ENCODE peak calls at places on chromosomes 2 and 18, in six cellular contexts. One of them, this sample, is unnamed.

GRCh38 chr18:74274690-74275089 is 17.1 kb downstream of the CYB5A start:
- DNase-seq in neuronal stem cell: no peak
- DNase-seq in H1: no peak
- DNase-seq in IMR-90: no peak
- DNase-seq in trophoblast cell: no peak
- DNase-seq in mesenchymal stem cell: peak
- DNase-seq in this sample: no peak

GRCh38 chr2:158723921-158724802 is 71.0 kb upstream of the DAPL1 start:
- DNase-seq in neuronal stem cell: no peak
- DNase-seq in H1: peak
- DNase-seq in IMR-90: no peak
- DNase-seq in trophoblast cell: no peak
- DNase-seq in mesenchymal stem cell: peak
- DNase-seq in this sample: peak

GRCh38 chr2:71306762-71307161 is 24.8 kb upstream of the ZNF638 start:
- DNase-seq in neuronal stem cell: no peak
- DNase-seq in H1: no peak
- DNase-seq in IMR-90: no peak
- DNase-seq in trophoblast cell: no peak
- DNase-seq in mesenchymal stem cell: no peak
- DNase-seq in this sample: no peak

GRCh38 chr18:46917808-46918600 is 602 bp downstream of the KATNAL2 start:
- DNase-seq in neuronal stem cell: no peak
- DNase-seq in H1: peak
- DNase-seq in IMR-90: peak
- DNase-seq in trophoblast cell: no peak
- DNase-seq in mesenchymal stem cell: peak
- DNase-seq in this sample: peak

GRCh38 chr2:234403074-234403473 is 93.8 kb downstream of the ARL4C start:
- DNase-seq in neuronal stem cell: no peak
- DNase-seq in H1: no peak
- DNase-seq in IMR-90: peak
- DNase-seq in trophoblast cell: no peak
- DNase-seq in mesenchymal stem cell: no peak
- DNase-seq in this sample: no peak

GRCh38 chr2:196939381-196939780 is 12.9 kb upstream of the PGAP1 start:
- DNase-seq in neuronal stem cell: no peak
- DNase-seq in H1: no peak
- DNase-seq in IMR-90: peak
- DNase-seq in trophoblast cell: peak
- DNase-seq in mesenchymal stem cell: peak
- DNase-seq in this sample: no peak

GRCh38 chr2:8242734-8243133 is 439.1 kb upstream of the ID2 start:
- DNase-seq in neuronal stem cell: no peak
- DNase-seq in H1: no peak
- DNase-seq in IMR-90: peak
- DNase-seq in trophoblast cell: no peak
- DNase-seq in mesenchymal stem cell: no peak
- DNase-seq in this sample: no peak

GRCh38 chr2:24206242-24206641 is 31.4 kb downstream of the FAM228A start:
- DNase-seq in neuronal stem cell: no peak
- DNase-seq in H1: no peak
- DNase-seq in IMR-90: no peak
- DNase-seq in trophoblast cell: no peak
- DNase-seq in mesenchymal stem cell: no peak
- DNase-seq in this sample: no peak

GRCh38 chr18:35646449-35646848 is 64.9 kb downstream of the GALNT1 start:
- DNase-seq in neuronal stem cell: no peak
- DNase-seq in H1: no peak
- DNase-seq in IMR-90: no peak
- DNase-seq in trophoblast cell: no peak
- DNase-seq in mesenchymal stem cell: no peak
- DNase-seq in this sample: no peak

GRCh38 chr2:102059151-102059550 is 67.4 kb downstream of the IL1R2 start:
- DNase-seq in neuronal stem cell: no peak
- DNase-seq in H1: no peak
- DNase-seq in IMR-90: no peak
- DNase-seq in trophoblast cell: no peak
- DNase-seq in mesenchymal stem cell: no peak
- DNase-seq in this sample: no peak

GRCh38 chr18:9760641-9761040 is 52.5 kb downstream of the RAB31 start:
- DNase-seq in neuronal stem cell: no peak
- DNase-seq in H1: no peak
- DNase-seq in IMR-90: no peak
- DNase-seq in trophoblast cell: no peak
- DNase-seq in mesenchymal stem cell: no peak
- DNase-seq in this sample: no peak
- H4K91ac ChIP-seq in neuronal stem cell: no peak
- H4K91ac ChIP-seq in H1: no peak
- H4K91ac ChIP-seq in IMR-90: no peak
- H4K91ac ChIP-seq in trophoblast cell: no peak
- H4K91ac ChIP-seq in mesenchymal stem cell: no peak
- H4K91ac ChIP-seq in this sample: no peak

GRCh38 chr2:153645640-153646039 is 167.1 kb upstream of the RPRM start:
- DNase-seq in neuronal stem cell: no peak
- DNase-seq in H1: no peak
- DNase-seq in IMR-90: no peak
- DNase-seq in trophoblast cell: no peak
- DNase-seq in mesenchymal stem cell: no peak
- DNase-seq in this sample: no peak
- H4K91ac ChIP-seq in neuronal stem cell: no peak
- H4K91ac ChIP-seq in H1: no peak
- H4K91ac ChIP-seq in IMR-90: no peak
- H4K91ac ChIP-seq in trophoblast cell: no peak
- H4K91ac ChIP-seq in mesenchymal stem cell: no peak
- H4K91ac ChIP-seq in this sample: no peak

GRCh38 chr2:126700677-126701076 is 44.7 kb downstream of the GYPC start:
- DNase-seq in neuronal stem cell: no peak
- DNase-seq in H1: no peak
- DNase-seq in IMR-90: peak
- DNase-seq in trophoblast cell: no peak
- DNase-seq in mesenchymal stem cell: peak
- DNase-seq in this sample: no peak

GRCh38 chr2:126698376-126698775 is 42.4 kb downstream of the GYPC start:
- DNase-seq in neuronal stem cell: no peak
- DNase-seq in H1: no peak
- DNase-seq in IMR-90: no peak
- DNase-seq in trophoblast cell: no peak
- DNase-seq in mesenchymal stem cell: no peak
- DNase-seq in this sample: no peak

GRCh38 chr2:126703311-126703710 is 47.4 kb downstream of the GYPC start:
- DNase-seq in neuronal stem cell: no peak
- DNase-seq in H1: no peak
- DNase-seq in IMR-90: no peak
- DNase-seq in trophoblast cell: no peak
- DNase-seq in mesenchymal stem cell: no peak
- DNase-seq in this sample: no peak

GRCh38 chr2:126698991-126699390 is 43.0 kb downstream of the GYPC start:
- DNase-seq in neuronal stem cell: no peak
- DNase-seq in H1: no peak
- DNase-seq in IMR-90: no peak
- DNase-seq in trophoblast cell: no peak
- DNase-seq in mesenchymal stem cell: no peak
- DNase-seq in this sample: no peak

GRCh38 chr2:126700073-126700581 is 44.2 kb downstream of the GYPC start:
- DNase-seq in neuronal stem cell: no peak
- DNase-seq in H1: no peak
- DNase-seq in IMR-90: peak
- DNase-seq in trophoblast cell: no peak
- DNase-seq in mesenchymal stem cell: peak
- DNase-seq in this sample: peak
- H4K91ac ChIP-seq in neuronal stem cell: no peak
- H4K91ac ChIP-seq in H1: no peak
- H4K91ac ChIP-seq in IMR-90: no peak
- H4K91ac ChIP-seq in trophoblast cell: no peak
- H4K91ac ChIP-seq in mesenchymal stem cell: no peak
- H4K91ac ChIP-seq in this sample: no peak

GRCh38 chr2:1068832-1069231 is 118.2 kb downstream of the SNTG2 start:
- DNase-seq in neuronal stem cell: no peak
- DNase-seq in H1: no peak
- DNase-seq in IMR-90: no peak
- DNase-seq in trophoblast cell: no peak
- DNase-seq in mesenchymal stem cell: no peak
- DNase-seq in this sample: no peak
- H4K91ac ChIP-seq in neuronal stem cell: no peak
- H4K91ac ChIP-seq in H1: no peak
- H4K91ac ChIP-seq in IMR-90: no peak
- H4K91ac ChIP-seq in trophoblast cell: no peak
- H4K91ac ChIP-seq in mesenchymal stem cell: no peak
- H4K91ac ChIP-seq in this sample: no peak

DNA sequence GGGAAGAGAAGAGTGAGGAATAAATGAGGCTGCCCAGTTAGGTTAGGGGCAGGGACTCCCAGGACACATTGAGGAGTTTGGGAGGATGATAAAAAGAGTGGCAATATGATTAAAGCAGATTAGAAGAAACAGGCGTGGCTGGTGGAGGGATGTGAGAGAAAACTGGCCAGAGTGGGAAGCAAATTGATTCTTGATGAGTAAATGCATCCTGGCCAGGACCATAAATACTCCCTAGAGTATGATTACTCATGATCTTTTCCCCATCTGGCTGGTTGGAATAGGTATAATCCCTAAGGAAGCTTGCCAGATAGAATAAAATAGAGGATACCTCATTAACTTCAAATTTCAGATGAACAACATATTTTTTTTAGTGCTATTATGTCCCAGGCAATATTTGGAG is 21.5 kb upstream of the DAW1 start:
- DNase-seq in neuronal stem cell: no peak
- DNase-seq in H1: no peak
- DNase-seq in IMR-90: peak
- DNase-seq in trophoblast cell: no peak
- DNase-seq in mesenchymal stem cell: no peak
- DNase-seq in this sample: no peak
- H4K91ac ChIP-seq in neuronal stem cell: no peak
- H4K91ac ChIP-seq in H1: no peak
- H4K91ac ChIP-seq in IMR-90: no peak
- H4K91ac ChIP-seq in trophoblast cell: no peak
- H4K91ac ChIP-seq in mesenchymal stem cell: no peak
- H4K91ac ChIP-seq in this sample: no peak

DNA sequence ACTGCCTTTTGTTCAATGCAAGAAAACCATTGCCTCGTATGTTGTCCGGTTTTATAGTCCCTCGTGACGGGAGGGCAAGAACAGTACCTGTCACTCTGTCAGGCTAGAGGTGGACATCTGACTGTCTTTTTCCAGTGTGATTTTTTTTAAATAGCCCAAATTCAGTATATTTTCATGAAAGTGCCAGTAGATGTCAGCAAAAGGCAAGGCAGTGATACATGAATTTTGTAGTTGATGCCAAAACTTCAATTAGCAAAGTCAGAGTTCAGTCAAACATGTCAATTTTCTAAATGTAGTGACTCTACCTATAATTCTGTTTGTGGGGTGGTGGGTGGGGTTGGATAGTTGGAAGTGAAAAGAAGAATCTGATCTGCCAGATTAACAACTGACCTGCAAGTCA is 296.0 kb upstream of the MC4R start:
- DNase-seq in neuronal stem cell: no peak
- DNase-seq in H1: no peak
- DNase-seq in IMR-90: no peak
- DNase-seq in trophoblast cell: no peak
- DNase-seq in mesenchymal stem cell: no peak
- DNase-seq in this sample: no peak
- H4K91ac ChIP-seq in neuronal stem cell: no peak
- H4K91ac ChIP-seq in H1: no peak
- H4K91ac ChIP-seq in IMR-90: no peak
- H4K91ac ChIP-seq in trophoblast cell: no peak
- H4K91ac ChIP-seq in mesenchymal stem cell: no peak
- H4K91ac ChIP-seq in this sample: no peak

DNA sequence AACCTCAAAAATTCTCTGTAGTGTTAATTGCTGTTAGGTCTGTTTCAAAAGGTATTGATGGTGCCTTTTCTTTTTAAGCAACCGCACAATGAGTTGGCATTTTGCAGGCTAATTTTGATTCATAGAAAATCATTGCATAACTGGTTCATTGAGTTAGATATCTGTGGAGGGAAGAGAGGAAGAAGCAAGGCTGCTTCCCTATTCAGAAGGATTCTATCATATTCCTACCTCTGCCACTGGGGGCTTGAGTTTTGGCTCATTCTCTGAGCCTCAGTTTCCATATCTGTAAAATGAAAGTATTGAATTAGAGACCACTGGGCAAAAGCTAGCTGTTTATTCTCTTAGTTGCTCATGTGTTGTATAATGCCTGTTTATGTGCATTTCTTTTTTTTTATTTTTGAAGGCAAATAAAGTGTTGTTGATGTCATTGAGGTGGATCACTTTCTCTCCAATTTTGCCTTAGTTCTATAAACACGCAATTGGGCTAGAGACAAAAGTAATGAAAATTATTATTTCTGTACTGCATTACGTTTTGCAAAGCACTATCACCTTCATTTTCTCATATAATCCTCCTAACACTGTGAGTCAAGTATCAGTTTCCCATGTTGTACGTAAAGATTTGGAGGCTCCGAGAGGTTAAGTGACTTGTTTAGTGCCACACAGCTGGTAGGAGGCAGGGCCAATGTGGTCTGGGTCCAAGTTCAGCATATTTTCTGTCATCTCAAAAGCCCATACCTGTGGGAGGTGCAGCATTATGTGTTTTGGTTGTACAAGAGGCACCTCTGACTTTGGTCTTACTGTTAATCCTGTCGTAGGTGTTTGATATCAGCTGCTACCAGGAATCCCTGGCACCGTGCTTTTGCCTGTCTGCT is 5.9 kb downstream of the TRIB2 start:
- DNase-seq in neuronal stem cell: no peak
- DNase-seq in H1: no peak
- DNase-seq in IMR-90: no peak
- DNase-seq in trophoblast cell: no peak
- DNase-seq in mesenchymal stem cell: no peak
- DNase-seq in this sample: no peak
- H4K91ac ChIP-seq in neuronal stem cell: no peak
- H4K91ac ChIP-seq in H1: no peak
- H4K91ac ChIP-seq in IMR-90: no peak
- H4K91ac ChIP-seq in trophoblast cell: no peak
- H4K91ac ChIP-seq in mesenchymal stem cell: no peak
- H4K91ac ChIP-seq in this sample: no peak

DNA sequence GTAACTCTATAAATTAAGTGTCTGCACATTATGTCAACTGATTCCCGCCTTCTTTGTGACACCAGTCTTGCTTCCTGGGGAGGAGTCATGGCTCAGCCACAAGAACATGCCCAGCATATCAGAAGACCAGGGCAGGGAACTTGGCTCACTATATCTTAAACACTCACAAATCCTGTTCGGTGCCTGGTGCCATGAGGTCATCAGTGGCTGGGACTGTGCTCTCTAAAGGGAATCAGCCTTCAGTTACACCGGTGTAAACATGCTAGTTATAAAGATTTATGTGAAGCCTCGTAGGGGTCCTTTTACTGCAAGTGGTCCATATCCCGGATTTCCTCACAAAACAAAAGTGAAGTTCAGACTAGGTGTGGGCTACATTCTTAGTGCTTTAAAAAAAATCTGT is 73.1 kb upstream of the ZNF521 start:
- DNase-seq in neuronal stem cell: no peak
- DNase-seq in H1: no peak
- DNase-seq in IMR-90: peak
- DNase-seq in trophoblast cell: no peak
- DNase-seq in mesenchymal stem cell: peak
- DNase-seq in this sample: no peak
- H4K91ac ChIP-seq in neuronal stem cell: no peak
- H4K91ac ChIP-seq in H1: no peak
- H4K91ac ChIP-seq in IMR-90: no peak
- H4K91ac ChIP-seq in trophoblast cell: no peak
- H4K91ac ChIP-seq in mesenchymal stem cell: no peak
- H4K91ac ChIP-seq in this sample: no peak

GRCh38 chr2:63050916-63051794 is 525 bp downstream of the OTX1 start:
- DNase-seq in neuronal stem cell: peak
- DNase-seq in H1: no peak
- DNase-seq in IMR-90: no peak
- DNase-seq in trophoblast cell: no peak
- DNase-seq in mesenchymal stem cell: peak
- DNase-seq in this sample: peak
- H4K91ac ChIP-seq in neuronal stem cell: no peak
- H4K91ac ChIP-seq in H1: no peak
- H4K91ac ChIP-seq in IMR-90: no peak
- H4K91ac ChIP-seq in trophoblast cell: no peak
- H4K91ac ChIP-seq in mesenchymal stem cell: no peak
- H4K91ac ChIP-seq in this sample: no peak